ENCODE peak calls at places on chromosomes 5 and 9, in six cellular contexts. W is PC-9; N is RWPE1; T is CD8-positive, alpha-beta memory T cell; X is tibial nerve; U is IMR-90. Q is an unnamed sample.

GRCh38 chr9:110115868-110116542 is 92.0 kb downstream of the C9orf152 start:
- DNase-seq in X (no peak), T (no peak), W (peak), N (peak), U (peak), Q (no peak)

GRCh38 chr5:98795243-98795642 is 21.8 kb downstream of the RGMB start:
- DNase-seq in N (no peak), W (no peak), U (no peak), X (no peak), T (no peak), Q (no peak)

GRCh38 chr9:33329996-33330395 is 39.7 kb downstream of the NFX1 start:
- DNase-seq in U (peak), T (no peak), N (peak), X (no peak), W (no peak), Q (no peak)

GRCh38 chr5:67163863-67164595 is 32.6 kb downstream of the CD180 start:
- DNase-seq in W (no peak), N (no peak), U (no peak), T (no peak), X (no peak), Q (no peak)

GRCh38 chr5:153153086-153153485 is 337.4 kb upstream of the GRIA1 start:
- DNase-seq in W (no peak), U (no peak), X (no peak), T (no peak), N (no peak), Q (no peak)

GRCh38 chr9:89619019-89619418 is 14.2 kb downstream of the GADD45G start:
- DNase-seq in U (no peak), N (no peak), X (no peak), T (no peak), W (no peak), Q (no peak)

GRCh38 chr5:147479949-147480348 is 29.9 kb downstream of the DPYSL3 start:
- DNase-seq in U (peak), X (no peak), N (no peak), T (no peak), W (no peak), Q (no peak)

GRCh38 chr5:13994606-13995336 is 50.3 kb upstream of the DNAH5 start:
- DNase-seq in N (no peak), T (no peak), U (peak), W (no peak), X (no peak), Q (no peak)

GRCh38 chr5:38382898-38383297 is 124.5 kb downstream of the EGFLAM start:
- DNase-seq in T (peak), U (peak), X (peak), W (peak), N (peak), Q (no peak)

GRCh38 chr5:112735702-112736101 is 2.0 kb upstream of the APC start:
- DNase-seq in U (peak), N (peak), W (no peak), X (no peak), T (no peak), Q (no peak)

GRCh38 chr5:152601806-152602467 is 196.9 kb upstream of the NMUR2 start:
- DNase-seq in N (no peak), U (no peak), X (no peak), T (no peak), W (no peak), Q (no peak)

GRCh38 chr5:123806644-123807043 is 294.7 kb downstream of the CSNK1G3 start:
- DNase-seq in W (no peak), N (no peak), T (no peak), U (no peak), X (no peak), Q (no peak)

GRCh38 chr5:127568166-127568565 is 50.7 kb downstream of the PRRC1 start:
- DNase-seq in X (no peak), W (no peak), U (no peak), T (no peak), N (no peak), Q (no peak)

GRCh38 chr9:130390371-130390770 is 54.4 kb upstream of the ASS1 start:
- DNase-seq in U (no peak), X (no peak), N (no peak), T (no peak), W (no peak), Q (no peak)

GRCh38 chr9:130387905-130388304 is 56.9 kb upstream of the ASS1 start:
- DNase-seq in N (no peak), W (no peak), T (no peak), X (no peak), U (no peak), Q (no peak)

GRCh38 chr9:130385257-130385656 is 59.5 kb upstream of the ASS1 start:
- DNase-seq in N (no peak), W (no peak), X (no peak), U (no peak), T (no peak), Q (no peak)

GRCh38 chr9:130383979-130384676 is 60.6 kb upstream of the ASS1 start:
- DNase-seq in U (no peak), T (no peak), W (no peak), N (no peak), X (no peak), Q (no peak)

DNA sequence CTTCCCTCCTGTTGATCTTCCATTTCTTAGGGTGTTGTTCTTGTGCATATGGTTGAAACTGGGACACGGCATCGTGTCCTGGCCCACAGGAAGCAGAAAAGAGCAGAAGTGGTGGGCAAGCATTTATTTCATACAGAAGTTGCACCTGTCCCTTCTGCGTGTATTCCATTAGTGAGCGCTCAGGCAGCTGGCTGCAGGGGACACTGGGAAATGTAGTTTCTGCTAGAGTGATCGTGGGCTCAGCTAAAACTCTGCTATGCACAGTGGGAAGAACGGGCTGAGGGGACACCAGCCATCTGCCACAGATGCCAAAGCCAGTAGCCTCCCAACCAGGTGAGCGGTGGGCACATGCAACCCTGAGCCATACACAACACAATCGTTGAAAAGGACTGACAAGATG is 57.4 kb upstream of the ASS1 start:
- DNase-seq in U (no peak), W (no peak), X (no peak), T (no peak), N (no peak), Q (no peak)
- H3K27ac ChIP-seq in U (no peak), W (no peak), X (no peak), T (no peak), N (no peak), Q (no peak)

GRCh38 chr9:121317737-121318630 is 50.0 kb downstream of the GSN start:
- DNase-seq in X (no peak), U (no peak), T (no peak), W (no peak), N (no peak), Q (peak)

GRCh38 chr9:121318631-121319393 is 50.9 kb downstream of the GSN start:
- DNase-seq in N (no peak), U (no peak), X (no peak), W (no peak), T (no peak), Q (no peak)

GRCh38 chr9:121316852-121317373 is 49.0 kb downstream of the GSN start:
- DNase-seq in N (no peak), U (no peak), X (no peak), W (no peak), T (no peak), Q (no peak)

GRCh38 chr9:121321039-121321503 is 49.0 kb downstream of the STOM start:
- DNase-seq in X (no peak), W (no peak), U (no peak), T (no peak), N (no peak), Q (no peak)

DNA sequence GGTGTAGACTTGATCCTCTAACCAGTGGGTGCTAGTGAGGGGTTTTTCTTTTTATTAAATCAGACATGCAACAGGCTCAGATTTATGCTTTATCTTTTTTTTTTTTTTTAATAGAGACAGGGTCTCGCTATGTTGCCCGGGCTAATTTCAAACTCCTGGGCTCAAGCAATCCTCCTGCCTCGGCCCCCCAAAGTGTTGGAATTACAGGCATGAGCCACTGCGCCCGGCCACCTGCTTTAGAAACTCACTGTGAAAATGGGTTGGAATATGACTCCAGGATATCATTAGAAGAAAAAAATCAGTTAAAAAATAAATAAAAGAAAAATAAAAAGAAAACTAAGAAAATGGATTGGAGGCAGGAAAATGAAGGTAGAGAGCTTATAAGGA is 50.7 kb downstream of the STOM start:
- DNase-seq in U (no peak), N (no peak), T (no peak), X (no peak), W (no peak), Q (no peak)
- H3K27ac ChIP-seq in U (no peak), N (peak), T (no peak), X (peak), W (no peak), Q (no peak)

GRCh38 chr9:97406620-97407177 is 5.2 kb upstream of the TDRD7 start:
- DNase-seq in W (no peak), X (no peak), T (no peak), U (no peak), N (no peak), Q (no peak)
- H3K27ac ChIP-seq in W (no peak), X (no peak), T (no peak), U (no peak), N (no peak), Q (no peak)

DNA sequence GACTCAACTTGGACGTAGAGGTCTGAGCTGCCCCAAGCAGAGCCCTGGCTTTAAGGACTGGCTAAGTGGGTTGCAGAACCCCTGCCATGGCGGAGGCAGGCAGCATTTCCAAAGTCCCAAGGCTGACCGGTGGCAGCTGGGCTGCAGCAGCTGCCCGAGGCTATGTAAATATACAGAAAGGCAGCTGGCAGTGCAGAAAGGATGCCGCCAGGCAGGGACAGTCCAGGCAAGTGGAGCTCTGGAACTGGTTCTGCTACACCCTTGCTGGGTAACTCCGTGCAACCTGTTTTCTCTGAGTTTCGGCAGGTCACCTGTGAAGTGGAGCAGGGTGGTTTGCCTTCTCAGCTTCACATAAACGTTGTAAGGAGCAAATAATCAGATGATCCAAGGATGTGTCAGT is 46.0 kb downstream of the SHB start:
- DNase-seq in U (no peak), T (no peak), X (no peak), W (peak), N (no peak), Q (no peak)
- H3K27ac ChIP-seq in U (peak), T (no peak), X (no peak), W (peak), N (peak), Q (peak)

DNA sequence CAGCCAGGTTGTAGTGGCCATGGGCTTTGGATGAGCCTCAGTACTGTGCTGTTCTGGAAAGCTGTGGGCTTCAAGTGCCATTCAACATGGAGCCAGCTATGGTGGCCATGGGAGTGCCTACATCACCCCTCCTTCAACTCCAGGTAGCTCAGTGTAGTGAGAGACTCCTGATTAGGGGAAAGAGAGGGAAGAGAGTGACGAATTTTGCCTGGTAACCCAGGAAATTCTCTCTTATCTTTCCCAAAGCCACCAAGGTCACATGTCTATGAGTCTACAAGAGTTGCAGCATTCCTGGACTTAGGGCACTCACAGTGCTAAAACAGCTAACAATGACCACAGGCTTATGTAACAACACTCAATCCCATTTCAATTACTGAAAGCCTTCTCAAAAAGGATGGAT is 81.7 kb upstream of the SPTLC1 start:
- DNase-seq in X (no peak), T (no peak), U (peak), N (no peak), W (peak), Q (no peak)
- H3K27ac ChIP-seq in X (no peak), T (no peak), U (no peak), N (no peak), W (no peak), Q (no peak)

GRCh38 chr9:127633216-127633615 is 21.1 kb downstream of the STXBP1 start:
- DNase-seq in T (no peak), N (no peak), X (no peak), U (no peak), W (no peak), Q (no peak)

GRCh38 chr9:127629468-127630081 is 17.5 kb downstream of the STXBP1 start:
- DNase-seq in W (no peak), U (peak), N (no peak), T (no peak), X (no peak), Q (no peak)

GRCh38 chr9:127626752-127627493 is 14.8 kb downstream of the STXBP1 start:
- DNase-seq in T (no peak), X (no peak), W (no peak), N (no peak), U (no peak), Q (no peak)

GRCh38 chr9:127627494-127627855 is 15.4 kb downstream of the STXBP1 start:
- DNase-seq in T (no peak), X (no peak), U (no peak), N (no peak), W (no peak), Q (no peak)

GRCh38 chr9:127628644-127629467 is 16.8 kb downstream of the STXBP1 start:
- DNase-seq in X (no peak), T (no peak), N (peak), U (no peak), W (no peak), Q (no peak)
- H3K27ac ChIP-seq in X (no peak), T (peak), N (peak), U (no peak), W (no peak), Q (no peak)

DNA sequence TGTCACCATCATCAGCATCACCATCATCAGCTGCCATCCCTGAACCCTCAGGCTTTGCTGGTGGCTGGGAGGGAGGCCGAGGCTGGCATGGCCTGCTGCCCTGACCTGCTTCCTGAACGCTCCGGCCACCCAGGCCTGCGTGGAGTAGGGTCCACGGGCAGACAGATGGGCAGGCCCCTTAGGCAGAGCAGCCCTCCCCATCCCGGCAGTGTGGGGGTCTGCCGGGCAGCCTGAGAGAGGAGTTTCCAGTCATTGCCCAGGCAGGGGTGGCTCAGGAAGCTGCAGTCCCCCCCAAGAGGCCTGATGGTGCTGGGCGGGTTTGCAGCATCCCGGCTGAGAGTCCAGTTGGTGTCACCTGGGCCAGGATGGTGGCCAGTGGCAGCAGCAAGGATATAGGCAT is 7.9 kb upstream of the EGFL7 start:
- DNase-seq in N (no peak), U (no peak), T (no peak), X (no peak), W (no peak), Q (no peak)
- H3K27ac ChIP-seq in N (no peak), U (no peak), T (no peak), X (no peak), W (no peak), Q (peak)

GRCh38 chr9:87381050-87381711 is 116.5 kb upstream of the DAPK1 start:
- DNase-seq in X (no peak), W (no peak), U (peak), T (no peak), N (no peak), Q (no peak)

GRCh38 chr9:87382902-87383301 is 114.8 kb upstream of the DAPK1 start:
- DNase-seq in N (peak), X (no peak), W (no peak), U (peak), T (no peak), Q (no peak)

GRCh38 chr9:87379300-87379699 is 118.4 kb upstream of the DAPK1 start:
- DNase-seq in N (no peak), W (no peak), U (no peak), T (no peak), X (no peak), Q (no peak)

GRCh38 chr9:87383341-87384150 is 114.1 kb upstream of the DAPK1 start:
- DNase-seq in U (no peak), X (no peak), W (no peak), N (no peak), T (no peak), Q (no peak)

DNA sequence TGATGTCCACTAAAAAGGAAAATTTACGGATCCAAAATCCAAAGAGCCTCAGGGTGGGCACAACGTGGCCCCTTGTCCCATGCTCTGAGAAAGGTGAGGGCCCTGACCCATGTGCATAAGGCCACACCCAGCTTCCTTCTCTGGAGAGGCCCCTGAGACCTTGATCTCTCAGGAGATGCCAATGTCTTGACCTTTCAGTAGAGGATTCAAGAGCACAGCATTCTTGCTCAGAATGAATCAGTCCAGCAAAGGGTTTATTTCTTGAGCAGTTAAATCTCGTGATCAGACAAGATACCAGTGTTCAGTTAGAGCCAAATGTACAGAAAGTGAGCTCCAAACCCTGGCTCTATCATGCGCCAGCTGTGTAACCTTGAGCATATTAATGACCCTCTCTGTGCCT is 115.9 kb upstream of the DAPK1 start:
- DNase-seq in U (no peak), X (no peak), N (no peak), W (no peak), T (no peak), Q (no peak)
- H3K27ac ChIP-seq in U (peak), X (no peak), N (peak), W (no peak), T (no peak), Q (no peak)